ENCODE peak calls at places on chromosomes 13 and 19, in seven cellular contexts. Q is GM10248; E is stimulated activated CD4-positive, alpha-beta T cell treated with anti-CD3 and anti-CD28 coated beads, Interleukin-15, amount 100 ng/mL, for 1 hour; H is SK-MEL-5; U is esophagus squamous epithelium; Y is T-helper 2 cell; D is mammary epithelial cell. L is an unnamed sample.

GRCh38 chr19:53881482-53882390 is at the start of gene PRKCG:
- DNase-seq in E (no peak), H (no peak), U (no peak), Q (peak), D (peak), Y (peak), L (peak)

GRCh38 chr13:78478183-78478582 is 125.2 kb downstream of the POU4F1 start:
- DNase-seq in U (no peak), H (no peak), D (no peak), Y (no peak), Q (no peak), E (no peak), L (no peak)

GRCh38 chr13:24747248-24748151 is 16.5 kb upstream of the RNF17 start:
- DNase-seq in D (peak), H (no peak), E (no peak), Y (peak), U (no peak), Q (no peak), L (no peak)

GRCh38 chr13:110676057-110676510 is 29.8 kb downstream of the CARS2 start:
- DNase-seq in Q (peak), Y (no peak), U (no peak), E (no peak), H (no peak), D (no peak), L (no peak)

GRCh38 chr19:13099073-13099999 is 3.3 kb downstream of the LYL1 start:
- DNase-seq in D (no peak), E (peak), U (no peak), H (no peak), Q (peak), Y (peak), L (peak)

GRCh38 chr19:38084196-38084595 is 139.8 kb downstream of the DPF1 start:
- DNase-seq in H (no peak), Y (no peak), D (no peak), Q (no peak), U (no peak), E (no peak), L (no peak)

GRCh38 chr19:54207908-54208783 is 7.5 kb downstream of the RPS9 start:
- DNase-seq in E (no peak), D (no peak), Y (peak), H (peak), Q (peak), U (no peak), L (no peak)

GRCh38 chr13:93730780-93731179 is 504.2 kb downstream of the GPC6 start:
- DNase-seq in U (no peak), H (no peak), Y (no peak), D (no peak), E (no peak), Q (no peak), L (no peak)

GRCh38 chr19:8334458-8335342 is 8.4 kb downstream of the KANK3 start:
- DNase-seq in H (peak), Y (peak), U (no peak), D (peak), E (no peak), Q (peak), L (no peak)

GRCh38 chr19:18659281-18660050 is 22.6 kb downstream of the KLHL26 start:
- DNase-seq in E (no peak), U (no peak), Y (no peak), D (no peak), H (no peak), Q (peak), L (no peak)

GRCh38 chr19:17243854-17244617 is 1.7 kb downstream of the NR2F6 start:
- DNase-seq in U (no peak), E (no peak), Q (no peak), D (peak), Y (no peak), H (peak), L (no peak)

GRCh38 chr13:74103970-74104555 is 30.1 kb downstream of the KLF12 start:
- DNase-seq in Y (no peak), D (no peak), E (no peak), Q (no peak), H (no peak), U (no peak), L (no peak)

GRCh38 chr13:23956106-23956505 is 58.8 kb upstream of the C1QTNF9B start:
- DNase-seq in Y (peak), E (no peak), Q (no peak), U (no peak), D (peak), H (no peak), L (no peak)

GRCh38 chr19:1177322-1178114 is 3.5 kb upstream of the SBNO2 start:
- DNase-seq in Y (no peak), H (no peak), U (no peak), Q (no peak), D (peak), E (no peak), L (no peak)

GRCh38 chr13:60090579-60090978 is 73.1 kb downstream of the DIAPH3 start:
- DNase-seq in E (no peak), U (no peak), Q (no peak), D (no peak), Y (no peak), H (no peak), L (no peak)

L was measured in activated gamma-delta T cell.